ENCODE peak calls at places on chromosomes 7 and 10, in five cellular contexts. Y is A549, G is endothelial cell of umbilical vein, C is GM12878, S is HepG2. M is an unnamed sample.

GRCh38 chr10:63003816-63004453 is 129.2 kb upstream of the NRBF2 start:
- DNase-seq in Y (peak; percentile 28), G (no peak), C (no peak), S (no peak), M (no peak)

GRCh38 chr10:53314856-53315255 is 542.3 kb upstream of the MBL2 start:
- DNase-seq in Y (no peak), G (peak; percentile 95), C (no peak), S (no peak), M (no peak)

GRCh38 chr7:140694592-140694991 is 1.9 kb upstream of the NDUFB2 start:
- DNase-seq in Y (no peak), G (no peak), C (no peak), S (no peak), M (no peak)

GRCh38 chr10:87860156-87860795 is 3.1 kb downstream of the KLLN start:
- DNase-seq in Y (peak; percentile 71), G (peak; percentile 82), C (peak; percentile 63), S (peak; percentile 69), M (peak; percentile 88)

GRCh38 chr7:12715372-12716133 is 28.1 kb downstream of the ARL4A start:
- DNase-seq in Y (peak; percentile 60), G (peak; percentile 96), C (no peak), S (peak; percentile 86), M (peak; percentile 99)

GRCh38 chr10:124719213-124719851 is 24.8 kb downstream of the FAM53B start:
- DNase-seq in Y (no peak), G (peak; percentile 84), C (peak; percentile 87), S (no peak), M (peak; percentile 68)

GRCh38 chr10:80168111-80168511 is 35.6 kb downstream of the PLAC9 start:
- DNase-seq in Y (no peak), G (no peak), C (no peak), S (no peak), M (no peak)

GRCh38 chr10:106947643-106948042 is 216.9 kb downstream of the SORCS1 start:
- DNase-seq in Y (no peak), G (no peak), C (no peak), S (no peak), M (no peak)

GRCh38 chr10:77105756-77106155 is 531.9 kb downstream of the KCNMA1 start:
- DNase-seq in Y (no peak), G (no peak), C (no peak), S (no peak), M (no peak)
- TF ChIP-seq MYC in Y (no peak), G (no peak), C (no peak), S (no peak), M (no peak)

GRCh38 chr7:64574481-64575159 is 11.7 kb upstream of the ZNF680 start:
- DNase-seq in Y (no peak), G (peak; percentile 8), C (no peak), S (no peak), M (no peak)
- TF ChIP-seq MYC in Y (no peak), G (no peak), C (no peak), S (no peak), M (no peak)

GRCh38 chr10:17432738-17433137 is 21.7 kb downstream of the ST8SIA6 start:
- DNase-seq in Y (no peak), G (no peak), C (no peak), S (no peak), M (no peak)

GRCh38 chr10:17438583-17438982 is 15.8 kb downstream of the ST8SIA6 start:
- DNase-seq in Y (no peak), G (no peak), C (no peak), S (no peak), M (no peak)

GRCh38 chr10:17435898-17436297 is 18.5 kb downstream of the ST8SIA6 start:
- DNase-seq in Y (no peak), G (no peak), C (no peak), S (no peak), M (no peak)

GRCh38 chr10:17431871-17432311 is 22.5 kb downstream of the ST8SIA6 start:
- DNase-seq in Y (no peak), G (no peak), C (no peak), S (no peak), M (no peak)

GRCh38 chr10:17435187-17435586 is 19.2 kb downstream of the ST8SIA6 start:
- DNase-seq in Y (no peak), G (no peak), C (no peak), S (no peak), M (peak; percentile 27)
- TF ChIP-seq MYC in Y (no peak), G (no peak), C (no peak), S (no peak), M (no peak)

GRCh38 chr10:77417359-77417758 is 220.2 kb downstream of the KCNMA1 start:
- DNase-seq in Y (no peak), G (no peak), C (no peak), S (no peak), M (no peak)

GRCh38 chr10:77416327-77417135 is 221.1 kb downstream of the KCNMA1 start:
- DNase-seq in Y (peak; percentile 68), G (no peak), C (no peak), S (no peak), M (no peak)

GRCh38 chr10:77413231-77413630 is 224.4 kb downstream of the KCNMA1 start:
- DNase-seq in Y (no peak), G (no peak), C (no peak), S (no peak), M (no peak)

GRCh38 chr10:77417806-77418205 is 219.8 kb downstream of the KCNMA1 start:
- DNase-seq in Y (no peak), G (no peak), C (no peak), S (no peak), M (no peak)

GRCh38 chr10:77415311-77415960 is 222.2 kb downstream of the KCNMA1 start:
- DNase-seq in Y (no peak), G (no peak), C (no peak), S (no peak), M (no peak)
- TF ChIP-seq MYC in Y (no peak), G (no peak), C (no peak), S (no peak), M (no peak)

DNA sequence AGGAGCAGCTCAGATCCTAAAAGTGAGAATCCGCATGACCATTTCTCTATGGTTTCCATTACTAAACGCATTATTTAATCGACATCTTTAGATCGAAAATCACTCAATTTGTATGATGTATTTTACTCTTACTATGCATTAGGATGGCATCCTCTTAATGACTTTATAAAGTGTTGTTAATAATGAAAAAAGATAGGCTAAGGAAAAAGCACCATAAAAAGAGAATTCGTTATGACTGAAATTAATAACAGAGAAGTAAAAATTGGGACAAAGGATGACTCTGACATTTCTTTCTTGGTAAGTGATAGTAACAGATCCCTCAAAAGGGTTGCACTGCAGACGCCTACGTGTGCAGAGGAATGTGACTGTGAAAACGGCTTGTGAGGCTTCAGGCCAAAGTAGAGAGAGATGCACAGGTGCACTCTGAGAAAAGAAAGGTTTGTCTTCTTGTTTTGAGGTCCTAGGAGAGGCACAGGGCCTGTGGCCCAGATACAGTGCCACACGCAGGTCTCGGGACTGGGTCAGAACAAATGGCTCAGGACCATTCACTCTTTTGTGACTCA is 23.0 kb upstream of the RBM33 start:
- DNase-seq in Y (no peak), G (no peak), C (no peak), S (no peak), M (no peak)
- TF ChIP-seq MYC in Y (no peak), G (no peak), C (no peak), S (no peak), M (no peak)

GRCh38 chr10:10703390-10703789 is 314.3 kb upstream of the CELF2 start:
- DNase-seq in Y (no peak), G (no peak), C (no peak), S (no peak), M (no peak)

GRCh38 chr10:10699427-10699826 is 318.2 kb upstream of the CELF2 start:
- DNase-seq in Y (no peak), G (no peak), C (no peak), S (no peak), M (peak; percentile 4)
- TF ChIP-seq MYC in Y (no peak), G (no peak), C (no peak), S (no peak), M (no peak)

DNA sequence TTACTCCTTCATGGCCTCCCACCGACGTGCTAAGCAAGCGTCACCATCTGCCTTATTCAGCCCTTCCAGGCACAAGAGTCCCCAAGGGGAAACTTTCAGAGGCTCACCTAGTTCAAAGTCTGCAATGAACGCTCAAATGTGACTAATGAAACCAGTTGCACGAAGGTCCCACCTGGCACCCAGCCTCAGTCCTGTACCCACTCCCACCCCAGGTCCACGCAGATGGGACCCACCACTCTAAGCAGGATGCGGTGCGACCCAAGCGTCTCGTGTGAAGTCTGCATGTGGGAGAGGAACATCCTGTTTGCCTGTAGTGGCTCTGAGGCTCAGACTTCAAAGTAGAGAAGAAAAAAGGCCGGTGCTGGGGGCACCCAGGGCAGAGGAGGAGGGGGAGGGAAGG is 40.3 kb downstream of the RGS10 start:
- DNase-seq in Y (no peak), G (no peak), C (no peak), S (no peak), M (no peak)
- TF ChIP-seq MYC in Y (no peak), G (no peak), C (no peak), S (no peak), M (no peak)

M was measured in NB4.